ENCODE peak calls at places on chromosomes 5 and 9, in nine cellular contexts. L is astrocyte; O is mammary epithelial cell; S is right atrium auricular region; Y is uterus; J is fibroblast of lung; R is naive thymus-derived CD4-positive, alpha-beta T cell; W is psoas muscle; H is testis. C is an unnamed sample. For H3K4me1, the result is how much of the 10 kb centered on the place peaks cover.

GRCh38 chr5:6899215-6899614 is 186.0 kb downstream of the TENT4A start:
- DNase-seq in L (no peak), O (no peak), S (no peak), Y (no peak), J (no peak), R (no peak), W (no peak), H (peak), C (peak)

GRCh38 chr9:105708405-105708804 is 14.1 kb downstream of the TMEM38B start:
- DNase-seq in L (no peak), O (no peak), S (no peak), Y (no peak), J (no peak), R (peak), W (no peak), H (no peak), C (no peak)

GRCh38 chr5:150163547-150164059 is 3.0 kb upstream of the CDX1 start:
- DNase-seq in L (no peak), O (no peak), S (peak), Y (peak), J (no peak), R (no peak), W (peak), H (peak), C (peak)

GRCh38 chr5:174338204-174339010 is 292.9 kb downstream of the NSG2 start:
- DNase-seq in L (no peak), O (no peak), S (no peak), Y (no peak), J (no peak), R (no peak), W (no peak), H (peak), C (no peak)

GRCh38 chr5:174532453-174533126 is 191.8 kb upstream of the MSX2 start:
- DNase-seq in L (peak), O (peak), S (peak), Y (peak), J (peak), R (no peak), W (peak), H (peak), C (peak)

GRCh38 chr5:90014420-90014819 is 395.1 kb downstream of the CETN3 start:
- DNase-seq in L (no peak), O (no peak), S (no peak), Y (no peak), J (no peak), R (no peak), W (no peak), H (no peak), C (no peak)

GRCh38 chr5:150295741-150296486 is 6.3 kb upstream of the CAMK2A start:
- DNase-seq in L (no peak), O (peak), S (no peak), Y (no peak), J (no peak), R (no peak), W (no peak), H (no peak), C (no peak)

GRCh38 chr5:135398160-135398854 is 724 bp downstream of the MACROH2A1 start:
- DNase-seq in L (no peak), O (peak), S (no peak), Y (peak), J (peak), R (peak), W (peak), H (peak), C (no peak)

GRCh38 chr5:64502181-64502580 is 3.6 kb upstream of the RGS7BP start:
- DNase-seq in L (no peak), O (no peak), S (no peak), Y (no peak), J (no peak), R (no peak), W (no peak), H (no peak), C (no peak)

GRCh38 chr9:116417464-116417863 is 263.9 kb downstream of the PAPPA start:
- DNase-seq in L (no peak), O (peak), S (no peak), Y (no peak), J (no peak), R (no peak), W (no peak), H (no peak), C (no peak)

GRCh38 chr5:36619012-36619635 is 12.7 kb downstream of the SLC1A3 start:
- DNase-seq in L (no peak), O (no peak), S (no peak), Y (no peak), J (no peak), R (no peak), W (no peak), H (no peak), C (no peak)

GRCh38 chr9:125932012-125932411 is 184.8 kb downstream of the PBX3 start:
- DNase-seq in L (peak), O (peak), S (peak), Y (peak), J (peak), R (no peak), W (no peak), H (no peak), C (no peak)

GRCh38 chr9:35476596-35476995 is 13.3 kb upstream of the RUSC2 start:
- DNase-seq in L (no peak), O (no peak), S (no peak), Y (no peak), J (no peak), R (no peak), W (no peak), H (no peak), C (no peak)

GRCh38 chr5:132495672-132496630 is 5.4 kb upstream of the IRF1 start:
- DNase-seq in L (peak), O (peak), S (peak), Y (peak), J (peak), R (peak), W (peak), H (peak), C (peak)

GRCh38 chr9:2023532-2023931 is 8.4 kb downstream of the SMARCA2 start:
- DNase-seq in L (no peak), O (no peak), S (no peak), Y (no peak), J (no peak), R (no peak), W (no peak), H (peak), C (no peak)
- H3K4me1 ChIP-seq in L (under half), O (under half), S (half or more), Y (under half), J (under half), R (half or more), W (half or more), H (half or more), C (half or more)

GRCh38 chr9:76598971-76599370 is 140.0 kb downstream of the GCNT1 start:
- DNase-seq in L (no peak), O (no peak), S (no peak), Y (no peak), J (no peak), R (no peak), W (no peak), H (no peak), C (no peak)
- H3K27ac ChIP-seq in L (no peak), O (no peak), S (no peak), Y (no peak), J (no peak), R (no peak), W (no peak), H (no peak), C (no peak)

GRCh38 chr5:141841376-141841775 is 36.8 kb downstream of the PCDH1 start:
- DNase-seq in L (no peak), O (no peak), S (no peak), Y (no peak), J (no peak), R (no peak), W (no peak), H (no peak), C (no peak)
- H3K4me1 ChIP-seq in L (under half), O (under half), S (half or more), Y (under half), J (under half), R (under half), W (under half), H (under half), C (under half)

DNA sequence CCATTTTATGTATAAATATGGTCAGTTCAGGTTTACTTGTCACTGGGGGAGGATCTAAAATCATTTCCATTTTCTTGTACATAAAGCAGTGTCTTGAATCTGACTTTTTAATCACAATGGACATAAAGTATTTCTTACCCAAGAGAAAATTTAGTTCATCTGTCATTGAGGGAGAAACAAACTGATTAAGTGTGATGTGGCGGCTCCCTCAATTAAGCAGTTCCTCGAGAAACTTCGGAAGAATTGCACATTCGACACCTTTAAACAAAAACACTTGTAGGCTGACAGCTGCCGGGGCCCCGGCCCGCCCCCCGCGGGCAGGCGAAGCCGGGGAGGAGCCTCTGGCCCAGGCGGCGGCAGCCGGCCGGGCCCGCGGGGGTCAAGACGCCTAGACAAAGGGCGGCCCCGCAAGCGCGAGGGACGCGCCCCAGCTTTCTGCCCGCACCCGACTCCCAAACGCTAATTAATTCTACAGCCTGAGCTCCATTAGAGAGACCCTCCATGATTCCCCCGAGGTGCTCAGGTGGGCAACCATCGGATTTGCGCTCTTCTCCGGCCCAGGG is 798 bp downstream of the TRIM36 start:
- DNase-seq in L (no peak), O (peak), S (no peak), Y (no peak), J (no peak), R (no peak), W (no peak), H (no peak), C (no peak)
- H3K27ac ChIP-seq in L (no peak), O (peak), S (peak), Y (no peak), J (no peak), R (no peak), W (no peak), H (peak), C (no peak)

GRCh38 chr5:62920856-62921255 is 342.2 kb downstream of the LRRC70 start:
- DNase-seq in L (no peak), O (no peak), S (no peak), Y (no peak), J (no peak), R (no peak), W (no peak), H (no peak), C (no peak)

GRCh38 chr5:62922191-62922590 is 343.6 kb downstream of the LRRC70 start:
- DNase-seq in L (no peak), O (no peak), S (no peak), Y (no peak), J (no peak), R (no peak), W (no peak), H (no peak), C (no peak)
- H3K4me1 ChIP-seq in L (under half), O (under half), S (under half), Y (under half), J (under half), R (under half), W (under half), H (under half), C (under half)

DNA sequence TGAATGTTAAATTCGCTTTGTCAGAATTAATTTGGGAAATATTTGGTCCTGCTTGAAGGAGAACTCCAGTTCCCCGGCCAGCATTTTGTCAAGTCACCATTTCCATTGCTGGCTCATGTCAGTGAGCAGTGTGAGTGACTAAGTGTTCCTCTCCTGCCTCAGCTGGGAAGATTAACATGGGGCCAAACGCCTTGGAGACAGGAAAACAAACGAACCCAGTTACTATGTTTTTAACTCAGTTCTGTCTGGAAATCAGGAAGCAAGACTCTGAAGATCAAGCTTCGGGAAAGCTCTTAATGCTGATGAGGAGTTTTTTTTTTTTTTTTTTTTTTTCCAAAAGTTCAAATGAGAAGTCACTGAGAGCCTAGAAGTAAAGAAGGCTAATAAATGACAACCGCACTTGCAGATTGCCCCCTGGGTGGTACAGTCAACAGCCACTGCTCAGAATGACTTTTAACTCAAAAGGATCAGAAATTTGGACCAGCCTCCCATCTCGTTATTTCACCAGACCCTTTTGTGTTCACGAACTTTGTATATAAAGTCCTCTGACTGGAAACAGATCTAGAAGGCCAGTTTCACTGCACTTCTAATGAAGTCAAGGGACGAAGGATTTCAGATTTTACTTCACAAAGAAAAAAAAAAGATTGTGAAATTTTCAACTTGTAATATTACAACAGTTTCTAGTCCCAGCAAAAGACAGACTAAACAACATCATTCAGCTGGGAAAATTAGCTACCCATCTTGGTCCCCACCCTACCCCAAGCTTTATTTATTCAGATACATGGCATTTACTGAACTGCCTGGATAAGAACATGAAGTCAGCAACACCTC is 121.3 kb downstream of the LHFPL2 start:
- DNase-seq in L (peak), O (peak), S (peak), Y (peak), J (peak), R (no peak), W (no peak), H (peak), C (no peak)
- H3K27ac ChIP-seq in L (peak), O (peak), S (peak), Y (peak), J (peak), R (no peak), W (peak), H (no peak), C (peak)

DNA sequence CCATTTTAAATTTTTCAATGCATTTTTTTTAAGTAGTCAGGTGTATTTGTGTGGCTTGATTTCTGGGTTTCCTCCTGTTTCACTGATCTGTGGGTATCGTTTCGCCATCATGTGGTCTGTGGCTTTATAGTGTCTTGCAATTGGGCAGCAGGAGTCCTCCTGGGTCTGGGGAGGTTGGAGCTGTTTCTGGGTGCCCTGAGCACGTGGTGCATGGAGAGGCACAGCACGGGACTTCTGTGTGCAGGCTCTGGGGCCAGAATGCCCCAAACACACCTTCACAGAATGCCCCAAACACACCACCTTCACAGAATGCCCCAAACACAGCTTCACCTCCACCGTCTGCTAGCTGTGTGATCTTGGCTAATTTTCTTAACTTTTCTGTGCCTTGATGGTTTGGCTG is 82.6 kb upstream of the COL5A1 start:
- DNase-seq in L (no peak), O (no peak), S (no peak), Y (peak), J (no peak), R (no peak), W (peak), H (no peak), C (peak)
- H3K4me1 ChIP-seq in L (under half), O (under half), S (under half), Y (under half), J (under half), R (under half), W (under half), H (under half), C (under half)

GRCh38 chr9:136671646-136672430 is 9.1 kb downstream of the EGFL7 start:
- DNase-seq in L (no peak), O (no peak), S (no peak), Y (no peak), J (no peak), R (peak), W (no peak), H (peak), C (no peak)

GRCh38 chr9:136671254-136671614 is 8.5 kb downstream of the EGFL7 start:
- DNase-seq in L (no peak), O (no peak), S (no peak), Y (no peak), J (no peak), R (no peak), W (no peak), H (no peak), C (no peak)

GRCh38 chr9:136669791-136670464 is 7.2 kb downstream of the EGFL7 start:
- DNase-seq in L (no peak), O (no peak), S (no peak), Y (no peak), J (no peak), R (no peak), W (no peak), H (no peak), C (no peak)

GRCh38 chr9:136668983-136669790 is 6.5 kb downstream of the EGFL7 start:
- DNase-seq in L (no peak), O (no peak), S (no peak), Y (no peak), J (no peak), R (no peak), W (no peak), H (no peak), C (no peak)

GRCh38 chr9:136670571-136671253 is 8.0 kb downstream of the EGFL7 start:
- DNase-seq in L (no peak), O (no peak), S (no peak), Y (no peak), J (no peak), R (no peak), W (no peak), H (no peak), C (no peak)
- H3K27ac ChIP-seq in L (no peak), O (no peak), S (peak), Y (peak), J (no peak), R (no peak), W (no peak), H (no peak), C (no peak)

C was measured in suprapubic skin.